ENCODE peak calls at places on chromosome 17, in five cellular contexts. S, B, W, A and I are unnamed samples.

GRCh38 chr17:1286379-1287106 is 7.1 kb downstream of the TRARG1 start:
- DNase-seq in A (no peak), W (no peak), S (no peak), B (no peak), I (no peak)

GRCh38 chr17:60269417-60269816 is 119.6 kb downstream of the CA4 start:
- DNase-seq in W (no peak), B (no peak), A (no peak), S (no peak), I (no peak)

GRCh38 chr17:9916108-9916507 is 11.0 kb upstream of the RCVRN start:
- DNase-seq in S (no peak), B (no peak), A (no peak), W (no peak), I (no peak)

GRCh38 chr17:82943751-82944150 is 103.9 kb upstream of the ZNF750 start:
- DNase-seq in W (peak; percentile 17), B (no peak), A (no peak), S (no peak), I (peak; percentile 53)

GRCh38 chr17:77420804-77421634 is 280.2 kb downstream of the SEC14L1 start:
- DNase-seq in B (no peak), A (no peak), W (no peak), S (peak; percentile 82), I (no peak)

GRCh38 chr17:72419866-72420774 is 299.3 kb downstream of the SOX9 start:
- DNase-seq in W (no peak), B (no peak), S (no peak), A (peak; percentile 27), I (no peak)

GRCh38 chr17:42518755-42519545 is 17.1 kb upstream of the NAGLU start:
- DNase-seq in S (peak; percentile 70), A (no peak), B (no peak), W (no peak), I (no peak)

GRCh38 chr17:31581022-31581483 is 189.6 kb downstream of the RAB11FIP4 start:
- DNase-seq in A (no peak), S (peak; percentile 60), B (no peak), W (peak; percentile 85), I (no peak)

GRCh38 chr17:72840019-72840418 is 252.5 kb downstream of the SLC39A11 start:
- DNase-seq in B (no peak), W (no peak), S (no peak), A (no peak), I (no peak)

GRCh38 chr17:74853048-74853397 is 6.7 kb downstream of the GRIN2C start:
- DNase-seq in B (no peak), A (no peak), S (no peak), W (no peak), I (no peak)

GRCh38 chr17:7094661-7095064 is 14.6 kb upstream of the CLEC10A start:
- DNase-seq in W (peak; percentile 37), B (no peak), S (no peak), A (no peak), I (no peak)

DNA sequence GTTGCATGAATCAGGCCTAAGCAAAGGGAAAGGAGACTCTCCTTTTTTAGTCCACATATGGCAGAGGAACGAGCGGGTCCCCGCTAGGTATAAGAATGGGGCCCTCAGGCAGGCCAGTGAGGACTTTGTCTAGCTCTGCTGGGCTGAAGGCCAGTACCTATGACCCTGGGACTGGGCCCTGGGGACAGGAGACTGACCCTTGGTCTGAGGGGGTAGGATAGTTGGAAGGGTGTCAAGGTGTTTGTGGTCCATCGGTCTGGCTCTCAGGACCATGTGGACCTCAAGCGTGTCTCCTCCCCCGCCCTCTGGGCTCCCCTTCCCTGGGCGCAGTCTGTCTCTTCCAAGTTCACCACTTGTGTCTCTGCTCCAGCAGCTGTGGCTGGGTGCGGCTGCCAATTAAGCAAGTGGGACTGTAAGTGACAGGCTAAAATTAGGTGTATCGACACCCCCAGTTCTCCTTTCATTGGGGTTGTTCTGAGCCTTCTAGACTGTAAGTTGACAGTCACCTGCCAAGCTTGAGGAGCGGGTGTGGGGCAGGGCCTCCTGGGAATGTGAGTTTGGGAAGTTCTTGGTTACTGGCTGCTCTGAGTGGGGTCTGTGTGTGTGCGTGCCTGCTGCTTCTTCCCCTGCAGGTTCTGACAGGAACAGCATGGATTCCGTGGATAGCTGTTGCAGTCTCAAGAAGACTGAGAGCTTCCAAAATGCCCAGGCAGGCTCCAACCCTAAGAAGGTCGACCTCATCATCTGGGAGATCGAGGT is 24.5 kb downstream of the AKAP1 start:
- DNase-seq in S (no peak), B (no peak), W (no peak), A (no peak), I (no peak)
- TF ChIP-seq CTCF in S (no peak), B (peak; percentile 43), W (no peak), A (no peak), I (peak; percentile 45)

GRCh38 chr17:16953347-16953746 is 18.6 kb downstream of the TNFRSF13B start:
- DNase-seq in A (no peak), S (no peak), B (no peak), W (no peak), I (no peak)
- TF ChIP-seq CTCF in A (no peak), S (no peak), B (no peak), W (no peak), I (no peak)

DNA sequence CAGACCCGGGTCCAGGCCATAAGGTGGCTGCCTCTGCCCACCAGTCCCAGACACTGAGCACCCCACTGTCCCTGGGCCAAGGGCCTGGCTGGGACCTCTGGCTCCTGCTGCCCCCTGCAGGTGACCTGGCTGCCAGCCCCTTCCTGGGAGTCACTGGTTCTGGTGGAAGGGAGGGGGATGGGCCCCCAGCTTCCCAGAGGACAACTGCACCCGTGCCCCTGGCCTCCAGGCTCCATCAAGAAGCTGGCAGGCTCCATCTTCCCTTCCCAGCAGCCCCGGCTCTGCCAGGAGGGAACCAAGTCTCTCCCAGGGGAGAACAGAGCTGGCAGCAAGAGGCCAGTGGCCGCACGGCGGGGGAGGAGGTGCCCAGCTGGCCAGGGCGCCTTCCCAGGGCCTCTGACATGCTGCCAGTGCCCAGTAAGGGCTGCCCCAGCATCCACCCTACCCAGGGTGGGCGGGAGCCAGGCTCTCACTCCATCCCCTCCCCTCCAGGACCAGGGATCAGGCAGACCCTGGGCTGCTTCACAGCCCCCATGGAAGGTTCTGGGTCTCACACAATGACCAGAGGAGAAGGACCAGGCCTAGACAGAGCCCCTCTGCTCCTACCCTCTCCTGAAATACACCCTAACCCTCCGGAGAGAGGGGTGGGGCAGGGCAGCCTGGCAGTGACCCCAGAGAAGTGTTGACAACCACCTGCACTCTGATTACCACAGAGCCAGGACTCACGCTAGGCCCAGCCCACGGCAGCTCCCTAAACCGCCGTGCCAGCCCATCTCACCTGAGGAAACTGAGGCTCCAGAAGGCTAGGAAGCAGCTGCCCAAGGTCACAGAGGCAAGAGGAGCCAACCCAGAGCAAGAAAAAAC is 3.6 kb downstream of the CLUH start:
- DNase-seq in W (peak; percentile 63), B (no peak), S (no peak), A (no peak), I (no peak)
- TF ChIP-seq CTCF in W (peak; percentile 40), B (no peak), S (no peak), A (peak; percentile 40), I (peak; percentile 57)

GRCh38 chr17:67276075-67276474 is 31.1 kb upstream of the HELZ start:
- DNase-seq in S (no peak), B (no peak), A (no peak), W (no peak), I (no peak)
- TF ChIP-seq CTCF in S (no peak), B (no peak), A (no peak), W (no peak), I (peak; percentile 22)

DNA sequence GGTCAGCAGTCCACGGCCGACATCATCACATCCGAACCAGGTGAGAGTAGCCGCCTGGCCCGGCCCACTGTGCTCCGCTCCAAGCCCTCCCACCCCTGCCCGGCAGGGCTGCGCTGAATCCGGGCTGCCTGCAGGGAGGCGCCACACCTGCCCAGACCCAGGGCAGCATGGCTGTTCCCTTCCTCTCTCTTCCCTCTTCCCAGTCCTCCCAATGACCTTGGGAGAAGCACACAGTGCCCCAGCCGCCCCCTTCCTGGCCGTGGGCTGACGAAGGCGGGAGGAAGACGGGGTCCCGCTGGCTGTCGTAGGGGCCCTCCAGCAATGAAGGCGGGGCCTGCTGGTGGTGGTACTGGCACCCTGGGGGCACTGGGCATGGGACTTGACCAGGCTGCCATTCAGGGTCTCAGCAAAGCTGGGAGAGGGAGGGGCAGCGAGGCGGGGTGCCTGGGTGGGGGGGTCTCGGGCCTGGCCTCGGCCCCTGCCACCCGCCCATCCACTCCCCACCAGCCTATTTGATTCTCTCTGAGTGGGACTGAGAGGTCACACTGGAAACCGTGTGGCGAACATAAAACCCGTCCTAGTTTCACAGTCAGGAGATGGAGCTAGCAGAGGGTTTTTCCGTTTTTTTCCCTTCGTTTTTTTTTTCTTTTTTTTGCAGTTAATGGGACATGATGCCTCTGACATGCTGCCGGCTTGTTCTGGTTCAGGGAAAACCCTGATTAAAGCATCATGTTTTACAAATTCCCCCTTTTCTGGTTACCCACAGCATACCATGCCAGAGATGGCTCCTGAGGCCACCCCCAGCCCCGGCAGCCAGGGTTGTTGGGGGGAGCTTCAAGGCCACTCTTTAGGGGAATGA is 50.6 kb downstream of the BAHCC1 start:
- DNase-seq in W (no peak), S (no peak), B (no peak), A (no peak), I (no peak)
- TF ChIP-seq CTCF in W (no peak), S (no peak), B (no peak), A (no peak), I (no peak)

DNA sequence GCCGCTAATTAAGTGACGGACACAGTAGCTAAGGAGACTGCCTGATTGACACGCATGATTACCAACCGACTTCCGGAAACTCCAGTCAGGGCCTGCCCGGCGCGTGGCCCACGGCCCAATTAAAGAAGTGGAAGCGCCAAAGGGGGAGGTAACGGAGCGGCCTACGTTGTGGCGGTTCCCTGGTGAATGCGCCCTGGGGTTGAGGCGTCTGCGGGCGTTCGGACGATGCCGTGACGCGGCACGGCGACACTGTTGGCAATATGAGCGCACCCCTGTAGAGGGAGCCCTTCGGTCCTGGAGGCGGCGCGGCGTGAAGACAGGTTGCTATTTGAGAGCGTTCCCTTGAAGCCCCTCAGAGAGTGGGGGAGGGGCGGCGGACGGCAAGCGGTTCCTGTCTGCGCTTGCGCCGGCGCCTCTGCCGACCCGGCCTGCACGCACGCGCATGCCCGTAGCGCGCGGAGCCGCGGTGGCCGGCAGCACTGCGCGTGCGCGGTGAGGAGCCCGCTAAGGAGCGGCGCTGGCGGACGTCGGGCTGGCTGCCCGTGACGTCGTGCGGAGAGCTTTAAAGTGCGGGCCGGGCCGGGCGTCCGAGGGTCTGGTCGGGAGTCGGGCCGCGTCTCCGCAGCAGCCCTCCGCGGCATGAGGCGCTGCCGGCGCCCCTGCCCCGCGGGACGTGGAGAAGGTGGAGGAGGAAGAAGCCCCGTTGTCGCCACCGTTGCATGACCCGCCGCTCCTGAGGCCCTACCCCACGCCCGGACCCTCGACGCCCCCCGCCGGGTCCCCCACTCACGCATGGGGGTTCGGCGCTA is at the start of gene ALKBH5:
- DNase-seq in A (peak; percentile 93), B (peak; percentile 98), W (peak; percentile 98), S (peak; percentile 98), I (peak; percentile 99)
- TF ChIP-seq CTCF in A (peak; percentile 40), B (peak; percentile 42), W (no peak), S (peak; percentile 8), I (peak; percentile 67)

DNA sequence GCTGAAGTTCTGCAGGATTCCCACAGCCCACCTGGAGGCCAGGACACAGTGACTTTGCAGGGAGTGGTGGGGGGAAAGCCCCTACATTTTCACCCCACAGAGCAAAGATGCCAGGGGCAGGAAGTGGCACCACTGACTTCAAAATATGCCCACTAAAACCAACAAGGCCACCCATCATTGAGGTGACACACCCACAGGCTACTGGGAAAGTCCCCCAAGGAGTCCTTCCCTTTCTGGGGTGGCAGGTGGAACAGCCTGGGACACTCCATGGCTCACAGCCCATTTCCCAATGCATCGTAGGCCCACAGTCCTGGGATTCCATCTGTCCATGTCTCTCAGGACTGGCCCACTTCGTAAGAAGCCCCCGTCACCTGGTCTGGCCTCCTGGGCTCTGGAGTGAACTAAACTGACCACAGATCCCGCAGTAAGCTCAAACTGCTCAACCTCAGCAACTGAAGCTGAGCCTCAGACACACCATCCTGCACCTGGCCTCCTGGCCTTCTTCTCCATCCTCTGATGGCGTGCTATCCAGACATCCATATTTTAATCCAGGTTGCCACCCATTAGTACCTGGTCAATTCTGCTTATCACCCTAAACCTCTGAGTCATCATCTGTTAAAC is 7.5 kb upstream of the CCL1 start:
- DNase-seq in A (no peak), W (no peak), B (no peak), S (no peak), I (peak; percentile 36)
- TF ChIP-seq CTCF in A (no peak), W (no peak), B (no peak), S (no peak), I (no peak)

GRCh38 chr17:45813051-45813731 is 29.1 kb downstream of the CRHR1 start:
- DNase-seq in A (no peak), B (no peak), S (no peak), W (no peak), I (no peak)
- TF ChIP-seq CTCF in A (no peak), B (peak; percentile 20), S (no peak), W (no peak), I (peak; percentile 67)